ENCODE peak calls at places on chromosomes 1 and 21, in four cellular contexts. M is activated naive CD8-positive, alpha-beta T cell treated with anti-CD3 and anti-CD28 coated beads, Interleukin-2, amount 50 U/mL, for 24 hours; F is HFF-Myc; X is substantia nigra. O is an unnamed sample.
A peak's percentile ranks its signal among the peaks of the same experiment; 100 is the strongest.

GRCh38 chr1:232675267-232675666 is 45.3 kb upstream of the SIPA1L2 start:
- DNase-seq in M (no peak), F (no peak), X (peak; percentile 3), O (no peak)

GRCh38 chr1:160862151-160863061 is at the start of gene CD244:
- DNase-seq in X (no peak), M (peak; percentile 71), F (no peak), O (no peak)

GRCh38 chr1:179077396-179077795 is 4.5 kb upstream of the TOR3A start:
- DNase-seq in M (no peak), F (no peak), X (no peak), O (peak; percentile 28)

GRCh38 chr1:169115891-169116585 is 9.5 kb downstream of the ATP1B1 start:
- DNase-seq in X (peak; percentile 31), M (peak; percentile 27), F (no peak), O (no peak)

GRCh38 chr1:156657161-156657970 is 15.4 kb downstream of the BCAN start:
- DNase-seq in M (peak; percentile 84), F (no peak), X (peak; percentile 67), O (peak; percentile 34)

GRCh38 chr1:108121361-108122143 is 78.6 kb downstream of the SLC25A24 start:
- DNase-seq in F (no peak), M (no peak), X (no peak), O (no peak)

GRCh38 chr1:15195420-15196052 is 42.0 kb downstream of the TMEM51 start:
- DNase-seq in M (no peak), F (no peak), X (no peak), O (no peak)

GRCh38 chr1:90393025-90393424 is 324.1 kb downstream of the BARHL2 start:
- DNase-seq in F (no peak), M (no peak), X (no peak), O (no peak)

GRCh38 chr1:114485286-114485685 is 25.7 kb downstream of the TRIM33 start:
- DNase-seq in X (no peak), F (no peak), M (no peak), O (no peak)

GRCh38 chr21:41328660-41329300 is 12.2 kb downstream of the FAM3B start:
- DNase-seq in M (no peak), F (no peak), X (no peak), O (no peak)

GRCh38 chr1:7469255-7469938 is 301.7 kb upstream of the VAMP3 start:
- DNase-seq in X (no peak), M (no peak), F (no peak), O (peak; percentile 63)

GRCh38 chr1:153100241-153100640 is 5.9 kb upstream of the SPRR2E start:
- DNase-seq in X (no peak), M (no peak), F (no peak), O (no peak)

GRCh38 chr1:78839704-78840277 is 166.7 kb downstream of the ADGRL4 start:
- DNase-seq in M (peak; percentile 21), F (no peak), X (no peak), O (peak; percentile 21)

GRCh38 chr1:112410704-112411103 is 14.7 kb downstream of the CTTNBP2NL start:
- DNase-seq in X (no peak), M (no peak), F (no peak), O (no peak)

GRCh38 chr1:117586747-117587478 is 18.9 kb upstream of the TENT5C start:
- DNase-seq in M (no peak), F (no peak), X (no peak), O (peak; percentile 43)

GRCh38 chr1:150259758-150260669 is 2.4 kb downstream of the CA14 start:
- DNase-seq in M (no peak), X (no peak), F (no peak), O (no peak)

GRCh38 chr1:51463561-51463960 is 55.5 kb downstream of the EPS15 start:
- DNase-seq in X (no peak), F (no peak), M (no peak), O (no peak)

GRCh38 chr1:59043796-59044195 is 253.1 kb upstream of the FGGY start:
- DNase-seq in F (peak; percentile 75), M (no peak), X (no peak), O (peak; percentile 91)

GRCh38 chr1:53025034-53025777 is 36.8 kb upstream of the PODN start:
- DNase-seq in F (peak; percentile 31), M (no peak), X (no peak), O (peak; percentile 80)